ENCODE peak calls at places on chromosome 20, in four cellular contexts. One of them, this sample, is unnamed.

GRCh38 chr20:12153616-12154015 is 235.9 kb downstream of the BTBD3 start:
- DNase-seq in RWPE2: no peak
- DNase-seq in brain microvascular endothelial cell: no peak
- DNase-seq in choroid plexus epithelial cell: peak; percentile 45
- DNase-seq in this sample: no peak

GRCh38 chr20:49742948-49743347 is 29.3 kb upstream of the B4GALT5 start:
- DNase-seq in RWPE2: no peak
- DNase-seq in brain microvascular endothelial cell: no peak
- DNase-seq in choroid plexus epithelial cell: no peak
- DNase-seq in this sample: no peak

GRCh38 chr20:2585811-2586210 is 49.4 kb downstream of the TMC2 start:
- DNase-seq in RWPE2: no peak
- DNase-seq in brain microvascular endothelial cell: peak; percentile 90
- DNase-seq in choroid plexus epithelial cell: peak; percentile 81
- DNase-seq in this sample: no peak

GRCh38 chr20:3276400-3277015 is 37.5 kb upstream of the SLC4A11 start:
- DNase-seq in RWPE2: no peak
- DNase-seq in brain microvascular endothelial cell: peak; percentile 14
- DNase-seq in choroid plexus epithelial cell: peak; percentile 55
- DNase-seq in this sample: no peak

GRCh38 chr20:25037288-25038102 is 20.4 kb downstream of the ACSS1 start:
- DNase-seq in RWPE2: no peak
- DNase-seq in brain microvascular endothelial cell: no peak
- DNase-seq in choroid plexus epithelial cell: no peak
- DNase-seq in this sample: peak; percentile 51

GRCh38 chr20:62606551-62607201 is 35.6 kb upstream of the SLCO4A1 start:
- DNase-seq in RWPE2: no peak
- DNase-seq in brain microvascular endothelial cell: no peak
- DNase-seq in choroid plexus epithelial cell: peak; percentile 57
- DNase-seq in this sample: no peak

GRCh38 chr20:63525968-63526367 is 5.4 kb downstream of the PPDPF start:
- DNase-seq in RWPE2: no peak
- DNase-seq in brain microvascular endothelial cell: no peak
- DNase-seq in choroid plexus epithelial cell: no peak
- DNase-seq in this sample: no peak

GRCh38 chr20:14332796-14333345 is 4.5 kb downstream of the FLRT3 start:
- DNase-seq in RWPE2: no peak
- DNase-seq in brain microvascular endothelial cell: no peak
- DNase-seq in choroid plexus epithelial cell: no peak
- DNase-seq in this sample: no peak

GRCh38 chr20:37846573-37846972 is 56.4 kb upstream of the VSTM2L start:
- DNase-seq in RWPE2: peak; percentile 78
- DNase-seq in brain microvascular endothelial cell: no peak
- DNase-seq in choroid plexus epithelial cell: no peak
- DNase-seq in this sample: no peak

GRCh38 chr20:17026346-17026745 is 200.5 kb upstream of the PCSK2 start:
- DNase-seq in RWPE2: no peak
- DNase-seq in brain microvascular endothelial cell: no peak
- DNase-seq in choroid plexus epithelial cell: no peak
- DNase-seq in this sample: no peak

DNA sequence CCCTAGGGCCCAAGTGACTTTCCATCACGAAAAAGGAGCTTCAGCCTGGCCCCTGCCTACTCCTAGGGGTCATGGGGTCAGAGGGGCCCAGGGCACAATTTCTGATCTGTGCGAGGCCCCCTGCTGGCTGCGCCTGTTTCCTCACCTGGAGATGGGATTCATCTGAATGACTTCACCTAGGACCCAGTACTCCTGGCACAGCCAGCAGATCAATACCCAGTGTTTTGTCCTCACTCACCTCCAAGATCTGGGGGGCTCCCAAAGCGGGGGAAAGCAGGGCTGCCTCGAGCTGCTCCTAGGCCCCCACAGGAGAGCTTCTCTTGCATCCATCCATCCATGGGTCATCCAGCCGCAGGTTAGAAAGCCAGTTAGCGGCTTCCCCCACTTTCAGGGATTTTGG is 33.8 kb downstream of the CD40 start:
- DNase-seq in RWPE2: no peak
- DNase-seq in brain microvascular endothelial cell: no peak
- DNase-seq in choroid plexus epithelial cell: no peak
- DNase-seq in this sample: no peak
- TF ChIP-seq CTCF in RWPE2: peak; percentile 83
- TF ChIP-seq CTCF in brain microvascular endothelial cell: peak; percentile 54
- TF ChIP-seq CTCF in choroid plexus epithelial cell: peak; percentile 35
- TF ChIP-seq CTCF in this sample: peak; percentile 54

GRCh38 chr20:34112600-34113061 is 588 bp upstream of the EIF2S2 start:
- DNase-seq in RWPE2: no peak
- DNase-seq in brain microvascular endothelial cell: peak; percentile 34
- DNase-seq in choroid plexus epithelial cell: peak; percentile 66
- DNase-seq in this sample: no peak

GRCh38 chr20:34110025-34111013 is 1.7 kb downstream of the EIF2S2 start:
- DNase-seq in RWPE2: no peak
- DNase-seq in brain microvascular endothelial cell: no peak
- DNase-seq in choroid plexus epithelial cell: peak; percentile 61
- DNase-seq in this sample: no peak

GRCh38 chr20:34109442-34109841 is 2.6 kb downstream of the EIF2S2 start:
- DNase-seq in RWPE2: no peak
- DNase-seq in brain microvascular endothelial cell: no peak
- DNase-seq in choroid plexus epithelial cell: no peak
- DNase-seq in this sample: no peak

GRCh38 chr20:34111057-34111711 is 859 bp downstream of the EIF2S2 start:
- DNase-seq in RWPE2: no peak
- DNase-seq in brain microvascular endothelial cell: peak; percentile 22
- DNase-seq in choroid plexus epithelial cell: peak; percentile 89
- DNase-seq in this sample: no peak

DNA sequence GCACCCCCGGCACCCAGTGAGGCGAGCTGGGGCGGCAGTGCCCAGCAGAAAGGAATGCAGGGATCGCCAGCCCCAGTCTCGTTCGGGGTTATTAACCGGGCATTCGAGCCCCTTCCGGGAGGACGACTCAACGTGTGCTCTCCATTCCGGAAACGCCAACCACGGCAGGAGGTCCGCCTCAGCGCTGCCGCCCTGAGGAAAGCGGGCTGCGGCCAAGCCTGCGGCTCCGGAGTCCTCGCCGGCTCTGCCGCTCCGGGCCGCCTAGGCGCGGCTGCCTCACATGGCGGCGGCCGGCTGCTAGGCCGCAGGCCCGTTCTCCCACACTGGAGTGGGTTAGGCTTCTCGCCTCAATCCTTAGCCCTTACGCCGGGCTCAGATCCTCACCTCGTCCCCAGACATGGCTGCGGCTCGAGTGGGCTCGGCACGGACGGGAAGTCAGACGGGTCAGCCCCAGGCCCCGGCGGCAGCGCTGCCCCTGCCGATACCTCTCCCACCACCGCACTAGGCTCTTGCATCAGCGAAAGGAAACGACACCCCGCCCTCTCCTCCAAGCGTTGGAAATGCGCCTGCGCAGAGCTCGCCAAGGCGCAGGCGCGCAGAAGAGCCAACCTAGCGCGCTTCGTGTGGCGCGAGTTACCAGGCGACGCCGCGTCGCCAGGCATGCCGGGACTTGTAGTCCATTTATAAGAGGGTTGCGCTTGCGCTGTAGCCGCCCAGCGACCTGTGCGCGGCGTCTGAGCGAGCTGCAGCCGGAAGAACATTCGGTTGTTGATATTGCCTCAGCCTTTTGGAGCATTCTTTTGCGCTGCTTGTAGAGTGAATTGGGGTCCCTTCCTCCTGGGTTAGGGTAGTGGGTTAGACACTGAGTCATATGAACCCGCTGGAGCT is at the start of gene EIF2S2:
- DNase-seq in RWPE2: peak; percentile 99
- DNase-seq in brain microvascular endothelial cell: peak; percentile 93
- DNase-seq in choroid plexus epithelial cell: peak; percentile 100
- DNase-seq in this sample: peak; percentile 97
- TF ChIP-seq CTCF in RWPE2: no peak
- TF ChIP-seq CTCF in brain microvascular endothelial cell: no peak
- TF ChIP-seq CTCF in choroid plexus epithelial cell: no peak
- TF ChIP-seq CTCF in this sample: no peak

DNA sequence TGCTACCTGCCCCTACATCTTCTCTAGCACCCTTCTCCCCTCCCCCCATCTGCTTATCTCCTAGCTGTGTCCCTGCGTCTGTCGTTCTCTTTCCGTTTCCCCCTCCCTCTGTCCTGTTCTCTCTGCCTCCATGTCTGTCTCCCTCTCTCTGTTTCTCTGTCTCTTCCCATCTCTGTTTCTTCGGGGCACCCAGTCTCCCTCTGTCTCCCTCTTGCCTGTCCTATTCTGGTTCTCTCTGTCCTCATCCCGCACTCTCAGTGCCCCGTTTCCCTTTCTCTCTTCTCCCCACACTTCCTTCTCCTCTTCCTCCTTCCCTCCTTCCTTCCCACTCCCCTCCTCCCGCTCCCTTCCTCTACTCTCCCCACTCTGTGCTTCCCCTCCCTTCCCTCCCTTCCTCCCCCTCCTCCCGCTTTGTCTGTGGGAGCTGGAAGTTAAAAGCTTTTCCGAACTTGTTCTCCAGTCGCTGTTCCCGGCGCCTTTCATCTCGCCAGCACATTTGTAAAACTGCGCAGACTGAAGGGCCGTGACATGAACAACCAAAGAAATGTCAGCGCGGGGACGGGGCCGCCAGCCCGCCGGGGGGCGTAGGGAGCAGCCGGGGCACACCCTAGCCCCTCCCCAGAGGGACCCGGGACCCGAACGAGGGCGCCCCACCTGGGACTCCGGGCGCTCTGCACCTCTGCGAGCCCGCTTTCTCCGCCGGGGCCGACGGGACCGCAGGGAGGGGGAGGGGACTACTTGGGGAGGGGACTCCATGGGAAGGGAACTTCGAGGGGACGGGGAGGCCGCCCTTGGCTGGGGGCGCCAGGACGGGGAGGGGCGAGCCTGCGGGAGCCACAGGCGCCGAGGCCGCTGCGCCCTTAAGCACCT is 4.0 kb upstream of the CDH22 start:
- DNase-seq in RWPE2: no peak
- DNase-seq in brain microvascular endothelial cell: no peak
- DNase-seq in choroid plexus epithelial cell: no peak
- DNase-seq in this sample: no peak
- TF ChIP-seq CTCF in RWPE2: no peak
- TF ChIP-seq CTCF in brain microvascular endothelial cell: no peak
- TF ChIP-seq CTCF in choroid plexus epithelial cell: no peak
- TF ChIP-seq CTCF in this sample: no peak

GRCh38 chr20:42938486-42939205 is 251.1 kb downstream of the PTPRT start:
- DNase-seq in RWPE2: no peak
- DNase-seq in brain microvascular endothelial cell: no peak
- DNase-seq in choroid plexus epithelial cell: no peak
- DNase-seq in this sample: no peak

GRCh38 chr20:42945595-42945994 is 244.1 kb downstream of the PTPRT start:
- DNase-seq in RWPE2: no peak
- DNase-seq in brain microvascular endothelial cell: no peak
- DNase-seq in choroid plexus epithelial cell: no peak
- DNase-seq in this sample: no peak

GRCh38 chr20:42945194-42945593 is 244.5 kb downstream of the PTPRT start:
- DNase-seq in RWPE2: no peak
- DNase-seq in brain microvascular endothelial cell: no peak
- DNase-seq in choroid plexus epithelial cell: no peak
- DNase-seq in this sample: no peak

GRCh38 chr20:42936482-42936881 is 253.2 kb downstream of the PTPRT start:
- DNase-seq in RWPE2: no peak
- DNase-seq in brain microvascular endothelial cell: no peak
- DNase-seq in choroid plexus epithelial cell: no peak
- DNase-seq in this sample: no peak

DNA sequence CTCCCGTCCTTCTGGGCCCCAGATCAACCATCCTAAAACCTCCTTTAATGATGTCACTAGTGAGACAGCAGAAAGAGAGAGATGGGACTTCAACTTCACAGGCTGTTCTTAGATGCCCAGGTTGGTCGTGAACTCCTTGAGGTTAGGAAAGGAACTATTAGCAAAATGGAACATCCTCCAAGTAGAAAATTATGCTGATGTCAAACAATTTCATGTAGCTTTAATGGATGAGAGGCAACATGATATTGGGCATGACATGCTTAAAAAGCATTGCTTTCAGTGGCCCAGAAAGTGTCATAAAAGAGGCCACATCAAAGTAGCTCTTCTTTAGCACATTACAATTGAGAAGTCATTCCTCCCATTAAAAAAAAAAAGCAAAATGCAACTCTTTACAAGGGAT is 248.1 kb downstream of the PTPRT start:
- DNase-seq in RWPE2: no peak
- DNase-seq in brain microvascular endothelial cell: no peak
- DNase-seq in choroid plexus epithelial cell: no peak
- DNase-seq in this sample: no peak
- TF ChIP-seq CTCF in RWPE2: no peak
- TF ChIP-seq CTCF in brain microvascular endothelial cell: no peak
- TF ChIP-seq CTCF in choroid plexus epithelial cell: no peak
- TF ChIP-seq CTCF in this sample: no peak

GRCh38 chr20:42378826-42379225 is 760.6 kb upstream of the CHD6 start:
- DNase-seq in RWPE2: peak; percentile 42
- DNase-seq in brain microvascular endothelial cell: no peak
- DNase-seq in choroid plexus epithelial cell: no peak
- DNase-seq in this sample: no peak
- TF ChIP-seq CTCF in RWPE2: no peak
- TF ChIP-seq CTCF in brain microvascular endothelial cell: no peak
- TF ChIP-seq CTCF in choroid plexus epithelial cell: no peak
- TF ChIP-seq CTCF in this sample: no peak

GRCh38 chr20:20593447-20594170 is 118.8 kb downstream of the RALGAPA2 start:
- DNase-seq in RWPE2: no peak
- DNase-seq in brain microvascular endothelial cell: peak; percentile 51
- DNase-seq in choroid plexus epithelial cell: peak; percentile 79
- DNase-seq in this sample: no peak
- TF ChIP-seq CTCF in RWPE2: peak; percentile 78
- TF ChIP-seq CTCF in brain microvascular endothelial cell: peak; percentile 76
- TF ChIP-seq CTCF in choroid plexus epithelial cell: peak; percentile 80
- TF ChIP-seq CTCF in this sample: peak; percentile 71

DNA sequence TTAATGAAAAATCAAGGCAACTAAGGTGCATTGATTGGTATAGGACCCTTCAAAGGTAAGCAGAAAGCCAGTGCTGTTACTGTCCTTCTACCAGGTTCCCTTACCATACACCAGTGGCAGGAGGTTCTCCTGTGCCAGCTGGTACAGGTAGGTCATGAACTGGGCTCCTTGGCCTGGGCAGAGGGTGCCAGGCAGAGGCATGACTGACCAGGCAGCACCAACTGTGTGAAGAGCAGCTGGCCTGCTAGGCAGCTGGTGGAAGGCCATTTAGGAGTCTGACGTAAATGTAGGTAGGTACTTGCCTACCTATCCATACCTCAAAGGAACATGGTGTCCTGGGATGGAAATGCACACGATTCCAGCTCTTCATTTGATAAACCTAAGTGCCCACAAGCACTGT is 23.3 kb downstream of the PCNA start:
- DNase-seq in RWPE2: no peak
- DNase-seq in brain microvascular endothelial cell: no peak
- DNase-seq in choroid plexus epithelial cell: no peak
- DNase-seq in this sample: no peak
- TF ChIP-seq CTCF in RWPE2: no peak
- TF ChIP-seq CTCF in brain microvascular endothelial cell: no peak
- TF ChIP-seq CTCF in choroid plexus epithelial cell: no peak
- TF ChIP-seq CTCF in this sample: no peak

GRCh38 chr20:1185781-1186334 is 1.1 kb upstream of the TMEM74B start:
- DNase-seq in RWPE2: no peak
- DNase-seq in brain microvascular endothelial cell: no peak
- DNase-seq in choroid plexus epithelial cell: peak; percentile 50
- DNase-seq in this sample: no peak
- TF ChIP-seq CTCF in RWPE2: peak; percentile 83
- TF ChIP-seq CTCF in brain microvascular endothelial cell: peak; percentile 77
- TF ChIP-seq CTCF in choroid plexus epithelial cell: peak; percentile 68
- TF ChIP-seq CTCF in this sample: peak; percentile 81